ENCODE peak calls at places on chromosomes 13 and 19, in eight cellular contexts. G, O, Z, U, H, A, J and D are unnamed samples.

GRCh38 chr19:15328312-15328711 is 4.0 kb downstream of the BRD4 start:
- DNase-seq in G (no peak), O (no peak), Z (no peak), U (no peak), H (no peak), A (no peak), J (no peak), D (no peak)

GRCh38 chr13:114020750-114021463 is 47.0 kb upstream of the C13orf46 start:
- DNase-seq in G (no peak), O (no peak), Z (no peak), U (no peak), H (no peak), A (no peak), J (no peak), D (no peak)

GRCh38 chr13:49869514-49869913 is 66.6 kb downstream of the SPRYD7 start:
- DNase-seq in G (no peak), O (no peak), Z (no peak), U (peak), H (no peak), A (no peak), J (no peak), D (peak)

GRCh38 chr13:32075150-32075851 is 43.7 kb downstream of the FRY start:
- DNase-seq in G (no peak), O (no peak), Z (no peak), U (no peak), H (no peak), A (no peak), J (no peak), D (no peak)

GRCh38 chr19:5590865-5591154 is 23.1 kb upstream of the TINCR start:
- DNase-seq in G (no peak), O (no peak), Z (no peak), U (no peak), H (no peak), A (no peak), J (no peak), D (no peak)

GRCh38 chr13:91133941-91134772 is 213.3 kb upstream of the MIR17HG start:
- DNase-seq in G (peak), O (peak), Z (peak), U (peak), H (no peak), A (no peak), J (no peak), D (peak)

GRCh38 chr19:49335071-49335783 is at the start of gene CD37:
- DNase-seq in G (no peak), O (peak), Z (peak), U (no peak), H (peak), A (no peak), J (no peak), D (no peak)

GRCh38 chr19:11421607-11422098 is 2.5 kb upstream of the RGL3 start:
- DNase-seq in G (no peak), O (peak), Z (peak), U (no peak), H (no peak), A (no peak), J (no peak), D (no peak)

GRCh38 chr13:32889986-32890565 is 126.1 kb upstream of the KL start:
- DNase-seq in G (no peak), O (no peak), Z (no peak), U (no peak), H (no peak), A (no peak), J (no peak), D (peak)

GRCh38 chr13:37277435-37278144 is 172.1 kb upstream of the CSNK1A1L start:
- DNase-seq in G (peak), O (no peak), Z (no peak), U (peak), H (no peak), A (no peak), J (no peak), D (peak)

GRCh38 chr19:53977991-53978731 is 13.3 kb upstream of the CACNG6 start:
- DNase-seq in G (peak), O (no peak), Z (no peak), U (peak), H (no peak), A (no peak), J (no peak), D (peak)

GRCh38 chr19:35559281-35559659 is 4.2 kb downstream of the ATP4A start:
- DNase-seq in G (no peak), O (no peak), Z (no peak), U (no peak), H (no peak), A (no peak), J (no peak), D (no peak)

GRCh38 chr19:23305555-23305954 is 55.4 kb upstream of the ZNF724 start:
- DNase-seq in G (no peak), O (no peak), Z (no peak), U (no peak), H (no peak), A (no peak), J (no peak), D (no peak)

GRCh38 chr19:52140077-52140710 is 456 bp upstream of the ZNF616 start:
- DNase-seq in G (no peak), O (no peak), Z (no peak), U (no peak), H (no peak), A (no peak), J (no peak), D (no peak)

GRCh38 chr13:31514932-31515331 is 224.4 kb upstream of the RXFP2 start:
- DNase-seq in G (no peak), O (no peak), Z (no peak), U (no peak), H (no peak), A (no peak), J (no peak), D (no peak)

GRCh38 chr19:46115396-46116109 is 8.9 kb downstream of the IGFL3 start:
- DNase-seq in G (peak), O (no peak), Z (no peak), U (peak), H (no peak), A (no peak), J (peak), D (peak)

GRCh38 chr19:43773725-43774102 is 7.1 kb downstream of the KCNN4 start:
- DNase-seq in G (no peak), O (no peak), Z (no peak), U (no peak), H (no peak), A (no peak), J (no peak), D (no peak)

GRCh38 chr19:5968431-5969373 is 9.2 kb downstream of the RANBP3 start:
- DNase-seq in G (no peak), O (no peak), Z (peak), U (no peak), H (no peak), A (no peak), J (no peak), D (no peak)

GRCh38 chr13:87622921-87623320 is 48.2 kb upstream of the SLITRK5 start:
- DNase-seq in G (no peak), O (no peak), Z (no peak), U (no peak), H (no peak), A (no peak), J (no peak), D (no peak)

GRCh38 chr19:32311371-32311770 is 34.0 kb upstream of the ZNF507 start:
- DNase-seq in G (no peak), O (no peak), Z (no peak), U (no peak), H (no peak), A (no peak), J (no peak), D (no peak)

GRCh38 chr13:101917833-101918755 is 465.6 kb downstream of the ITGBL1 start:
- DNase-seq in G (no peak), O (no peak), Z (no peak), U (no peak), H (no peak), A (no peak), J (no peak), D (no peak)

GRCh38 chr19:15508035-15508710 is at the start of gene CYP4F22:
- DNase-seq in G (no peak), O (no peak), Z (no peak), U (no peak), H (peak), A (no peak), J (no peak), D (no peak)

GRCh38 chr13:50712469-50712868 is 131.0 kb downstream of the DLEU7 start:
- DNase-seq in G (no peak), O (no peak), Z (no peak), U (no peak), H (no peak), A (no peak), J (no peak), D (peak)

GRCh38 chr19:39595950-39596349 is 6.4 kb upstream of the LGALS13 start:
- DNase-seq in G (no peak), O (no peak), Z (no peak), U (no peak), H (no peak), A (no peak), J (no peak), D (no peak)

GRCh38 chr19:41696402-41697197 is 8.5 kb upstream of the CEACAM7 start:
- DNase-seq in G (no peak), O (peak), Z (no peak), U (no peak), H (peak), A (no peak), J (no peak), D (no peak)

GRCh38 chr19:18995804-18996241 is 37.5 kb downstream of the SUGP2 start:
- DNase-seq in G (peak), O (peak), Z (no peak), U (peak), H (no peak), A (no peak), J (no peak), D (peak)

GRCh38 chr19:47723573-47723923 is 10.3 kb downstream of the EHD2 start:
- DNase-seq in G (peak), O (peak), Z (peak), U (peak), H (no peak), A (no peak), J (no peak), D (peak)
- H3K4me3 ChIP-seq in G (no peak), O (peak), Z (no peak), U (no peak), H (no peak), A (no peak), J (no peak), D (peak)

GRCh38 chr13:52850396-52851152 is 2.1 kb upstream of the PCDH8 start:
- DNase-seq in G (no peak), O (peak), Z (peak), U (peak), H (no peak), A (peak), J (no peak), D (peak)
- TF ChIP-seq CTCF in G (peak), O (no peak), Z (no peak), U (no peak), H (no peak), A (peak), J (peak), D (peak)

DNA sequence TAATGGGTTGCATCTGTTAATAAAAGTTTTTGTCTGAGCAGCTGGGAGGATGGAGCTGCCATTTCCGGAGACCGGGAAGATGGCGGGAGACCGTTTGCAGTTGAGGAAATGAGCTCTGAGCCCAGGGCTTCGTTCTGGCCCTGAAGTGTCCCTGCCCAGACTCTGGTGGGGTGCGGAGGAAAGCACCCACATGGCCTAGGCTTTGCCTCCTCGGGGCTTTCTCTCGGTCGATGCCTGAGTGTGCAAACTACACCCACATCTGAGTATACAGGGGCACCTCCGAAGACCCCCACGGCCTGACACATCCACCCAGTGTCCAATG is 15.6 kb upstream of the NANOS3 start:
- DNase-seq in G (no peak), O (no peak), Z (no peak), U (no peak), H (no peak), A (no peak), J (no peak), D (peak)
- H3K4me3 ChIP-seq in G (peak), O (peak), Z (no peak), U (no peak), H (peak), A (no peak), J (peak), D (peak)

GRCh38 chr19:38032151-38032550 is 125.1 kb downstream of the SIPA1L3 start:
- DNase-seq in G (no peak), O (no peak), Z (no peak), U (peak), H (no peak), A (no peak), J (no peak), D (peak)

GRCh38 chr19:38032951-38033350 is 125.9 kb downstream of the SIPA1L3 start:
- DNase-seq in G (no peak), O (no peak), Z (no peak), U (no peak), H (no peak), A (no peak), J (no peak), D (peak)

GRCh38 chr19:38034153-38034835 is 127.3 kb downstream of the SIPA1L3 start:
- DNase-seq in G (no peak), O (no peak), Z (no peak), U (peak), H (no peak), A (no peak), J (no peak), D (no peak)

GRCh38 chr19:38035515-38036495 is 128.8 kb downstream of the SIPA1L3 start:
- DNase-seq in G (no peak), O (no peak), Z (no peak), U (peak), H (no peak), A (no peak), J (no peak), D (peak)

GRCh38 chr19:38033658-38034150 is 126.7 kb downstream of the SIPA1L3 start:
- DNase-seq in G (no peak), O (no peak), Z (no peak), U (no peak), H (no peak), A (no peak), J (peak), D (no peak)
- TF ChIP-seq CTCF in G (no peak), O (no peak), Z (no peak), U (no peak), H (no peak), A (no peak), J (peak), D (no peak)